ENCODE peak calls at places on chromosomes 1 and 21, in ten cellular contexts. I, R, C, O, W, V, T, K, E and A are unnamed samples.

GRCh38 chr1:226798427-226799411 is 59.6 kb upstream of the ITPKB start:
- DNase-seq in I (no peak), R (no peak), C (no peak), O (no peak), W (no peak), V (no peak), T (peak), K (peak), E (no peak), A (peak)

GRCh38 chr1:40309374-40310128 is 7.5 kb downstream of the COL9A2 start:
- DNase-seq in I (no peak), R (no peak), C (no peak), O (no peak), W (no peak), V (no peak), T (no peak), K (no peak), E (no peak), A (no peak)

GRCh38 chr1:38077523-38078147 is 31.0 kb upstream of the POU3F1 start:
- DNase-seq in I (no peak), R (no peak), C (no peak), O (peak), W (no peak), V (no peak), T (no peak), K (no peak), E (no peak), A (no peak)

GRCh38 chr1:236140705-236141446 is 1.5 kb upstream of the GPR137B start:
- DNase-seq in I (no peak), R (no peak), C (no peak), O (no peak), W (no peak), V (no peak), T (no peak), K (no peak), E (no peak), A (no peak)

GRCh38 chr1:209587778-209588177 is 4.3 kb downstream of the CAMK1G start:
- DNase-seq in I (peak), R (no peak), C (no peak), O (peak), W (no peak), V (no peak), T (no peak), K (no peak), E (no peak), A (no peak)

GRCh38 chr1:44485229-44485932 is 80.3 kb downstream of the RNF220 start:
- DNase-seq in I (peak), R (no peak), C (peak), O (peak), W (no peak), V (no peak), T (no peak), K (no peak), E (no peak), A (no peak)

GRCh38 chr1:32539584-32540571 is 651 bp downstream of the ZBTB8A start:
- DNase-seq in I (no peak), R (no peak), C (no peak), O (peak), W (peak), V (peak), T (no peak), K (no peak), E (peak), A (no peak)

GRCh38 chr1:84853743-84854721 is 39.0 kb downstream of the LPAR3 start:
- DNase-seq in I (peak), R (peak), C (peak), O (peak), W (no peak), V (no peak), T (no peak), K (no peak), E (no peak), A (peak)

GRCh38 chr1:10648689-10649483 is 147.6 kb downstream of the CASZ1 start:
- DNase-seq in I (no peak), R (no peak), C (no peak), O (no peak), W (no peak), V (no peak), T (no peak), K (no peak), E (no peak), A (no peak)

GRCh38 chr1:31750858-31751638 is 13.1 kb downstream of the ADGRB2 start:
- DNase-seq in I (no peak), R (no peak), C (no peak), O (peak), W (peak), V (no peak), T (no peak), K (no peak), E (no peak), A (no peak)

GRCh38 chr21:25625036-25625435 is 14.0 kb upstream of the JAM2 start:
- DNase-seq in I (no peak), R (no peak), C (no peak), O (no peak), W (no peak), V (no peak), T (no peak), K (no peak), E (no peak), A (no peak)

GRCh38 chr1:111486431-111486830 is 12.6 kb downstream of the C1orf162 start:
- DNase-seq in I (no peak), R (peak), C (no peak), O (no peak), W (no peak), V (no peak), T (no peak), K (no peak), E (no peak), A (no peak)

GRCh38 chr1:16905856-16906702 is 10.3 kb downstream of the RNU1-2 start:
- DNase-seq in I (peak), R (no peak), C (no peak), O (peak), W (no peak), V (no peak), T (no peak), K (no peak), E (no peak), A (no peak)

GRCh38 chr1:9630331-9631081 is 21.0 kb upstream of the PIK3CD start:
- DNase-seq in I (no peak), R (no peak), C (no peak), O (no peak), W (no peak), V (no peak), T (no peak), K (no peak), E (no peak), A (no peak)

GRCh38 chr1:155261401-155261887 is 716 bp downstream of the SCAMP3 start:
- DNase-seq in I (peak), R (no peak), C (no peak), O (peak), W (no peak), V (no peak), T (no peak), K (no peak), E (no peak), A (no peak)

GRCh38 chr1:218553197-218553596 is 208.1 kb downstream of the TGFB2 start:
- DNase-seq in I (no peak), R (no peak), C (no peak), O (peak), W (no peak), V (no peak), T (no peak), K (no peak), E (no peak), A (no peak)

GRCh38 chr1:44425327-44426082 is 20.4 kb downstream of the RNF220 start:
- DNase-seq in I (no peak), R (no peak), C (no peak), O (no peak), W (no peak), V (no peak), T (no peak), K (no peak), E (no peak), A (no peak)

GRCh38 chr1:216926681-216927080 is 203.5 kb upstream of the ESRRG start:
- DNase-seq in I (no peak), R (no peak), C (no peak), O (no peak), W (no peak), V (no peak), T (no peak), K (no peak), E (no peak), A (no peak)

GRCh38 chr1:44276901-44277300 is 63.6 kb downstream of the DMAP1 start:
- DNase-seq in I (no peak), R (no peak), C (no peak), O (peak), W (no peak), V (no peak), T (no peak), K (no peak), E (no peak), A (no peak)

GRCh38 chr21:19810779-19811178 is 1187.4 kb upstream of the NCAM2 start:
- DNase-seq in I (no peak), R (no peak), C (no peak), O (no peak), W (no peak), V (no peak), T (no peak), K (no peak), E (no peak), A (no peak)

GRCh38 chr1:65235867-65236805 is 73.2 kb upstream of the DNAJC6 start:
- DNase-seq in I (peak), R (no peak), C (no peak), O (peak), W (no peak), V (no peak), T (no peak), K (no peak), E (no peak), A (no peak)

GRCh38 chr1:82161651-82162238 is 361.0 kb downstream of the ADGRL2 start:
- DNase-seq in I (no peak), R (no peak), C (no peak), O (no peak), W (no peak), V (no peak), T (no peak), K (no peak), E (no peak), A (no peak)

GRCh38 chr1:6245869-6246496 is 2.0 kb downstream of the HES3 start:
- DNase-seq in I (no peak), R (no peak), C (no peak), O (no peak), W (peak), V (no peak), T (peak), K (no peak), E (no peak), A (peak)